ENCODE peak calls at places on chromosomes 5 and 9, in ten cellular contexts. One of them, this sample, is unnamed.

GRCh38 chr5:134028496-134028895 is 23.7 kb upstream of the VDAC1 start:
- DNase-seq in GM23338: no peak
- DNase-seq in stomach: no peak
- DNase-seq in suprapubic skin: no peak
- DNase-seq in mammary epithelial cell: peak
- DNase-seq in A673: no peak
- DNase-seq in left lung: no peak
- DNase-seq in cardiac fibroblast: peak
- DNase-seq in skeletal muscle cell: no peak
- DNase-seq in Peyer's patch: no peak
- DNase-seq in this sample: no peak

GRCh38 chr5:109959652-109960051 is 269.9 kb downstream of the MAN2A1 start:
- DNase-seq in GM23338: peak
- DNase-seq in stomach: no peak
- DNase-seq in suprapubic skin: no peak
- DNase-seq in mammary epithelial cell: no peak
- DNase-seq in A673: no peak
- DNase-seq in left lung: no peak
- DNase-seq in cardiac fibroblast: no peak
- DNase-seq in skeletal muscle cell: no peak
- DNase-seq in Peyer's patch: no peak
- DNase-seq in this sample: no peak

GRCh38 chr5:119393746-119394145 is 37.9 kb downstream of the TNFAIP8 start:
- DNase-seq in GM23338: no peak
- DNase-seq in stomach: no peak
- DNase-seq in suprapubic skin: no peak
- DNase-seq in mammary epithelial cell: peak
- DNase-seq in A673: no peak
- DNase-seq in left lung: no peak
- DNase-seq in cardiac fibroblast: peak
- DNase-seq in skeletal muscle cell: no peak
- DNase-seq in Peyer's patch: no peak
- DNase-seq in this sample: no peak

GRCh38 chr5:96329294-96329693 is 103.8 kb downstream of the PCSK1 start:
- DNase-seq in GM23338: no peak
- DNase-seq in stomach: no peak
- DNase-seq in suprapubic skin: no peak
- DNase-seq in mammary epithelial cell: no peak
- DNase-seq in A673: no peak
- DNase-seq in left lung: no peak
- DNase-seq in cardiac fibroblast: no peak
- DNase-seq in skeletal muscle cell: no peak
- DNase-seq in Peyer's patch: no peak
- DNase-seq in this sample: no peak

GRCh38 chr5:160899735-160900134 is 47.7 kb upstream of the ATP10B start:
- DNase-seq in GM23338: peak
- DNase-seq in stomach: no peak
- DNase-seq in suprapubic skin: no peak
- DNase-seq in mammary epithelial cell: no peak
- DNase-seq in A673: no peak
- DNase-seq in left lung: no peak
- DNase-seq in cardiac fibroblast: no peak
- DNase-seq in skeletal muscle cell: no peak
- DNase-seq in Peyer's patch: no peak
- DNase-seq in this sample: no peak

GRCh38 chr5:178793696-178794095 is 63.2 kb upstream of the ZNF354A start:
- DNase-seq in GM23338: no peak
- DNase-seq in stomach: no peak
- DNase-seq in suprapubic skin: no peak
- DNase-seq in mammary epithelial cell: no peak
- DNase-seq in A673: no peak
- DNase-seq in left lung: no peak
- DNase-seq in cardiac fibroblast: no peak
- DNase-seq in skeletal muscle cell: no peak
- DNase-seq in Peyer's patch: no peak
- DNase-seq in this sample: no peak

GRCh38 chr5:126896170-126896717 is 119.3 kb downstream of the LMNB1 start:
- DNase-seq in GM23338: peak
- DNase-seq in stomach: no peak
- DNase-seq in suprapubic skin: no peak
- DNase-seq in mammary epithelial cell: no peak
- DNase-seq in A673: no peak
- DNase-seq in left lung: no peak
- DNase-seq in cardiac fibroblast: no peak
- DNase-seq in skeletal muscle cell: no peak
- DNase-seq in Peyer's patch: no peak
- DNase-seq in this sample: no peak

GRCh38 chr5:55338092-55338613 is 30.4 kb downstream of the MTREX start:
- DNase-seq in GM23338: no peak
- DNase-seq in stomach: no peak
- DNase-seq in suprapubic skin: no peak
- DNase-seq in mammary epithelial cell: no peak
- DNase-seq in A673: no peak
- DNase-seq in left lung: no peak
- DNase-seq in cardiac fibroblast: peak
- DNase-seq in skeletal muscle cell: no peak
- DNase-seq in Peyer's patch: no peak
- DNase-seq in this sample: no peak

GRCh38 chr5:137710086-137710485 is 25.8 kb downstream of the KLHL3 start:
- DNase-seq in GM23338: no peak
- DNase-seq in stomach: no peak
- DNase-seq in suprapubic skin: no peak
- DNase-seq in mammary epithelial cell: no peak
- DNase-seq in A673: no peak
- DNase-seq in left lung: no peak
- DNase-seq in cardiac fibroblast: peak
- DNase-seq in skeletal muscle cell: peak
- DNase-seq in Peyer's patch: no peak
- DNase-seq in this sample: no peak

GRCh38 chr9:3700772-3701171 is 175.0 kb upstream of the RFX3 start:
- DNase-seq in GM23338: no peak
- DNase-seq in stomach: no peak
- DNase-seq in suprapubic skin: no peak
- DNase-seq in mammary epithelial cell: no peak
- DNase-seq in A673: no peak
- DNase-seq in left lung: no peak
- DNase-seq in cardiac fibroblast: no peak
- DNase-seq in skeletal muscle cell: no peak
- DNase-seq in Peyer's patch: no peak
- DNase-seq in this sample: no peak

GRCh38 chr5:98843481-98843880 is 70.0 kb downstream of the RGMB start:
- DNase-seq in GM23338: peak
- DNase-seq in stomach: no peak
- DNase-seq in suprapubic skin: no peak
- DNase-seq in mammary epithelial cell: no peak
- DNase-seq in A673: no peak
- DNase-seq in left lung: no peak
- DNase-seq in cardiac fibroblast: no peak
- DNase-seq in skeletal muscle cell: no peak
- DNase-seq in Peyer's patch: no peak
- DNase-seq in this sample: no peak

GRCh38 chr9:131545003-131545785 is at the start of gene PRRT1B:
- DNase-seq in GM23338: peak
- DNase-seq in stomach: peak
- DNase-seq in suprapubic skin: no peak
- DNase-seq in mammary epithelial cell: no peak
- DNase-seq in A673: no peak
- DNase-seq in left lung: peak
- DNase-seq in cardiac fibroblast: no peak
- DNase-seq in skeletal muscle cell: no peak
- DNase-seq in Peyer's patch: peak
- DNase-seq in this sample: no peak

GRCh38 chr9:116944714-116945534 is 257.8 kb downstream of the TRIM32 start:
- DNase-seq in GM23338: no peak
- DNase-seq in stomach: no peak
- DNase-seq in suprapubic skin: no peak
- DNase-seq in mammary epithelial cell: peak
- DNase-seq in A673: no peak
- DNase-seq in left lung: no peak
- DNase-seq in cardiac fibroblast: no peak
- DNase-seq in skeletal muscle cell: no peak
- DNase-seq in Peyer's patch: no peak
- DNase-seq in this sample: no peak

GRCh38 chr9:91567642-91568274 is 144.1 kb upstream of the NFIL3 start:
- DNase-seq in GM23338: no peak
- DNase-seq in stomach: no peak
- DNase-seq in suprapubic skin: no peak
- DNase-seq in mammary epithelial cell: no peak
- DNase-seq in A673: no peak
- DNase-seq in left lung: no peak
- DNase-seq in cardiac fibroblast: no peak
- DNase-seq in skeletal muscle cell: no peak
- DNase-seq in Peyer's patch: no peak
- DNase-seq in this sample: no peak

GRCh38 chr5:104778-105296 is 12.9 kb downstream of the PLEKHG4B start:
- DNase-seq in GM23338: no peak
- DNase-seq in stomach: no peak
- DNase-seq in suprapubic skin: no peak
- DNase-seq in mammary epithelial cell: no peak
- DNase-seq in A673: no peak
- DNase-seq in left lung: no peak
- DNase-seq in cardiac fibroblast: no peak
- DNase-seq in skeletal muscle cell: no peak
- DNase-seq in Peyer's patch: no peak
- DNase-seq in this sample: no peak

GRCh38 chr9:113625456-113625855 is 161.9 kb downstream of the RGS3 start:
- DNase-seq in GM23338: no peak
- DNase-seq in stomach: no peak
- DNase-seq in suprapubic skin: peak
- DNase-seq in mammary epithelial cell: no peak
- DNase-seq in A673: no peak
- DNase-seq in left lung: no peak
- DNase-seq in cardiac fibroblast: no peak
- DNase-seq in skeletal muscle cell: no peak
- DNase-seq in Peyer's patch: peak
- DNase-seq in this sample: no peak

GRCh38 chr5:75367401-75367800 is 30.4 kb downstream of the HMGCR start:
- DNase-seq in GM23338: no peak
- DNase-seq in stomach: no peak
- DNase-seq in suprapubic skin: no peak
- DNase-seq in mammary epithelial cell: no peak
- DNase-seq in A673: no peak
- DNase-seq in left lung: no peak
- DNase-seq in cardiac fibroblast: peak
- DNase-seq in skeletal muscle cell: peak
- DNase-seq in Peyer's patch: no peak
- DNase-seq in this sample: no peak

GRCh38 chr9:99509900-99510299 is 287.8 kb downstream of the SEC61B start:
- DNase-seq in GM23338: no peak
- DNase-seq in stomach: no peak
- DNase-seq in suprapubic skin: no peak
- DNase-seq in mammary epithelial cell: no peak
- DNase-seq in A673: no peak
- DNase-seq in left lung: no peak
- DNase-seq in cardiac fibroblast: no peak
- DNase-seq in skeletal muscle cell: no peak
- DNase-seq in Peyer's patch: no peak
- DNase-seq in this sample: no peak

DNA sequence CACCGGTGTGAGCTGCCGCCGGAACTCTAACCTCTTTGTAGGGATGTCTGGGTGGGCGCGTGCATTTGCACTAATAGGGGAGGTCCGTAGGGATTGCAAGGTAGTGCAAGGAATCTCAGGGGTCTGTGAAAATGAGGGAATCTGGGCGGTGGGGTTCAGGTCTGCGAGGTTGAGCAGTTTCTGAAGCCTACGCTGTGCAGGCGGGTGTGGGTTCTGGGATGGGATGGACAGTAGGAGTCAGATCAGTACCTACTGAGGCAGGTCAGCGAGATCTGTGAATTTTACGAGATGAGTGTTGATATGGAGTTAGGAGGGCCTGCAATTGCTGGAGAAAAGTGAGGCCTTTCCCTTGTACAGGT is 856 bp upstream of the ATOSB start:
- DNase-seq in GM23338: no peak
- DNase-seq in stomach: no peak
- DNase-seq in suprapubic skin: no peak
- DNase-seq in mammary epithelial cell: no peak
- DNase-seq in A673: no peak
- DNase-seq in left lung: no peak
- DNase-seq in cardiac fibroblast: no peak
- DNase-seq in skeletal muscle cell: no peak
- DNase-seq in Peyer's patch: no peak
- DNase-seq in this sample: no peak
- H3K4me3 ChIP-seq in GM23338: peak
- H3K4me3 ChIP-seq in stomach: peak
- H3K4me3 ChIP-seq in suprapubic skin: peak
- H3K4me3 ChIP-seq in mammary epithelial cell: peak
- H3K4me3 ChIP-seq in A673: peak
- H3K4me3 ChIP-seq in left lung: peak
- H3K4me3 ChIP-seq in cardiac fibroblast: peak
- H3K4me3 ChIP-seq in skeletal muscle cell: peak
- H3K4me3 ChIP-seq in Peyer's patch: peak
- H3K4me3 ChIP-seq in this sample: peak

GRCh38 chr5:148403344-148403743 is 19.6 kb downstream of the FBXO38 start:
- DNase-seq in GM23338: no peak
- DNase-seq in stomach: no peak
- DNase-seq in suprapubic skin: no peak
- DNase-seq in mammary epithelial cell: no peak
- DNase-seq in A673: no peak
- DNase-seq in left lung: no peak
- DNase-seq in cardiac fibroblast: no peak
- DNase-seq in skeletal muscle cell: no peak
- DNase-seq in Peyer's patch: no peak
- DNase-seq in this sample: no peak
- H3K4me3 ChIP-seq in GM23338: no peak
- H3K4me3 ChIP-seq in stomach: no peak
- H3K4me3 ChIP-seq in suprapubic skin: no peak
- H3K4me3 ChIP-seq in mammary epithelial cell: no peak
- H3K4me3 ChIP-seq in A673: no peak
- H3K4me3 ChIP-seq in left lung: no peak
- H3K4me3 ChIP-seq in cardiac fibroblast: no peak
- H3K4me3 ChIP-seq in skeletal muscle cell: no peak
- H3K4me3 ChIP-seq in Peyer's patch: no peak
- H3K4me3 ChIP-seq in this sample: no peak

DNA sequence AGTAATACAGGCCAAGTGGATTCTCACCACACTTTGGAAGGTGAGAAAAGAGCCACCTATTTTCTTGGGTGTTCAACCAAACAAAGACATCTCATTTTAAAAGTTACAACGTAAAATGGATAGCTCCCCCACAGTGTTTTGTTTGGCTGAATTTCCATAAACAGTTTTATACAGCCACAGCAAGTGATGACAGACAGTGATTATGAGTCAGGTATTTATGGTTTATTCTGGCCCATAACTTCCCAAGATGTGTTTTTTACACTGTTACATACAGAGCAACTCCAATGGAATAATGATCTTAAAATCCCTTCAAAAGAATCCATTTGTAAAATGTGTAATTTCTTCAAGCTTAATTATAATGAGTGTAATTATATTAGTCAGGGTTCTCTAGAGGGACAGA is 421.3 kb downstream of the TLE1 start:
- DNase-seq in GM23338: no peak
- DNase-seq in stomach: no peak
- DNase-seq in suprapubic skin: no peak
- DNase-seq in mammary epithelial cell: no peak
- DNase-seq in A673: no peak
- DNase-seq in left lung: no peak
- DNase-seq in cardiac fibroblast: peak
- DNase-seq in skeletal muscle cell: peak
- DNase-seq in Peyer's patch: no peak
- DNase-seq in this sample: peak
- H3K4me3 ChIP-seq in GM23338: no peak
- H3K4me3 ChIP-seq in stomach: no peak
- H3K4me3 ChIP-seq in suprapubic skin: no peak
- H3K4me3 ChIP-seq in mammary epithelial cell: no peak
- H3K4me3 ChIP-seq in A673: no peak
- H3K4me3 ChIP-seq in left lung: no peak
- H3K4me3 ChIP-seq in cardiac fibroblast: no peak
- H3K4me3 ChIP-seq in skeletal muscle cell: no peak
- H3K4me3 ChIP-seq in Peyer's patch: no peak
- H3K4me3 ChIP-seq in this sample: no peak

GRCh38 chr5:132775439-132776076 is 1.5 kb downstream of the SEPTIN8 start:
- DNase-seq in GM23338: no peak
- DNase-seq in stomach: no peak
- DNase-seq in suprapubic skin: no peak
- DNase-seq in mammary epithelial cell: peak
- DNase-seq in A673: no peak
- DNase-seq in left lung: no peak
- DNase-seq in cardiac fibroblast: peak
- DNase-seq in skeletal muscle cell: no peak
- DNase-seq in Peyer's patch: peak
- DNase-seq in this sample: no peak
- H3K4me3 ChIP-seq in GM23338: peak
- H3K4me3 ChIP-seq in stomach: peak
- H3K4me3 ChIP-seq in suprapubic skin: peak
- H3K4me3 ChIP-seq in mammary epithelial cell: peak
- H3K4me3 ChIP-seq in A673: peak
- H3K4me3 ChIP-seq in left lung: peak
- H3K4me3 ChIP-seq in cardiac fibroblast: peak
- H3K4me3 ChIP-seq in skeletal muscle cell: peak
- H3K4me3 ChIP-seq in Peyer's patch: peak
- H3K4me3 ChIP-seq in this sample: peak

This sample was measured in astrocyte of the cerebellum.